ENCODE peak calls at places on chromosomes 2 and 18, in eight cellular contexts. O, L, Z, K, U, Y, B and V are unnamed samples.

GRCh38 chr2:96329416-96329815 is 4.3 kb downstream of the ITPRIPL1 start:
- DNase-seq in U (no peak), O (peak; percentile 59), Z (peak; percentile 74), L (peak; percentile 85), Y (no peak), K (no peak), B (no peak), V (no peak)

GRCh38 chr18:44733069-44733753 is 52.5 kb downstream of the SETBP1 start:
- DNase-seq in O (peak; percentile 52), L (peak; percentile 76), K (no peak), Y (peak; percentile 55), U (no peak), Z (peak; percentile 11), B (no peak), V (no peak)

GRCh38 chr18:50284226-50284885 is 3.0 kb upstream of the MBD1 start:
- DNase-seq in L (no peak), O (peak; percentile 77), Z (no peak), Y (no peak), U (no peak), B (no peak), K (no peak), V (no peak)

GRCh38 chr2:65353927-65354326 is 78.5 kb downstream of the SPRED2 start:
- DNase-seq in L (no peak), K (no peak), B (no peak), Z (no peak), Y (no peak), U (no peak), O (no peak), V (no peak)

GRCh38 chr18:79508565-79509535 is 113.1 kb downstream of the NFATC1 start:
- DNase-seq in O (no peak), B (no peak), Y (peak; percentile 26), L (no peak), U (no peak), K (no peak), Z (no peak), V (peak; percentile 22)

GRCh38 chr2:238274152-238274865 is 14.1 kb downstream of the PER2 start:
- DNase-seq in U (no peak), Z (no peak), K (no peak), O (no peak), Y (no peak), B (no peak), L (no peak), V (no peak)

GRCh38 chr2:126843046-126843445 is 55.6 kb upstream of the TEX51 start:
- DNase-seq in K (no peak), Y (no peak), O (no peak), B (no peak), U (no peak), L (no peak), Z (no peak), V (no peak)

GRCh38 chr2:14661163-14661562 is 28.6 kb downstream of the LRATD1 start:
- DNase-seq in O (no peak), B (no peak), Z (no peak), U (no peak), L (no peak), Y (no peak), K (no peak), V (no peak)

GRCh38 chr2:128233790-128234395 is 84.8 kb downstream of the HS6ST1 start:
- DNase-seq in Z (no peak), Y (no peak), L (no peak), U (no peak), B (no peak), O (no peak), K (no peak), V (no peak)
- TF ChIP-seq CTCF in Z (no peak), Y (no peak), L (peak; percentile 44), U (no peak), B (no peak), O (no peak), K (no peak), V (no peak)

DNA sequence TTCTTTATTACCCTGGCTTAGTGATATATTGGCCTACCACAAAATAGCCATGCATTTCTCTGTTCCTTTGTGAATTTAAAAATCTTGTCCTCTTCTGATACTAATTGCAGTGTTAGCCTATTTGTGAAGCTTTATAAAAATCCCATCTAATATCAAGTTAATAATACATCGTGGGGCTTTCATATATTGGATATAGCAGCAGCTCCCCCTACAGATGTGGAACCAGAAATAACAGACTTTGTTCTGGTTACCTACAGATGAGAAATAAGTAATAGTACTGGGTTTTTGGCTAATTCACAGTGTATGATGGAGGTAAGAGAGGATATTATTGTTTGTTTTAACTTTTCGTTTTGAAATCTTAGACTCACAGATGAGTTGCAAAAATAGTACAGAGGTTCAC is 1661.7 kb upstream of the PIK3C3 start:
- DNase-seq in K (no peak), Y (no peak), B (no peak), U (no peak), O (no peak), L (no peak), Z (no peak), V (no peak)
- TF ChIP-seq CTCF in K (no peak), Y (no peak), B (no peak), U (no peak), O (no peak), L (no peak), Z (no peak), V (no peak)

GRCh38 chr2:47260971-47261370 is 105.9 kb upstream of the STPG4 start:
- DNase-seq in U (no peak), Z (no peak), L (peak; percentile 96), O (no peak), B (no peak), Y (no peak), K (no peak), V (no peak)

GRCh38 chr2:47264183-47264582 is 109.1 kb upstream of the STPG4 start:
- DNase-seq in U (no peak), O (no peak), L (no peak), Z (no peak), B (no peak), Y (no peak), K (no peak), V (no peak)

GRCh38 chr2:47264686-47265085 is 109.6 kb upstream of the STPG4 start:
- DNase-seq in Z (no peak), B (no peak), L (no peak), Y (no peak), U (no peak), O (no peak), K (no peak), V (no peak)

GRCh38 chr2:47265158-47265557 is 110.0 kb upstream of the STPG4 start:
- DNase-seq in B (no peak), K (no peak), O (no peak), Y (no peak), U (no peak), L (no peak), Z (no peak), V (no peak)

DNA sequence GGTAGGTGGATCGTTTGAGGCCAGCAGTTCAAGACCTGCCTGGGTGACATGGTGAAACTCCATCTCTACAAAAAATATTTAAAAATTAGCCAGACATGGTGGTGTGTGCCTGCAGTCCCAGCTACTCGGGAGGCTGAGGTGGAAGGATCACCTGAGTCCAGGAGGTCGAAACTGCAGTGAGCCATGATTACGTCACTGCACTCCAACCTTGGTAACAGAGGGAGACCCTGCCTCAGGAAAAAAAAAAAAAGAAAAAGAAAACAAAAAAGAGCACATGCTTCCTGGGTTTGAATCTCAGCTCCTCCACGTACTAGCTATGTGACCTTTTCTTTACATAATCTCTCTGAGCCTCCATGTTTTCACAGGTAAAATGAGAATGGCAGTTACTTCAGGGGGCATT is 107.5 kb upstream of the STPG4 start:
- DNase-seq in B (no peak), O (no peak), K (no peak), Y (no peak), U (no peak), Z (no peak), L (peak; percentile 25), V (no peak)
- TF ChIP-seq CTCF in B (no peak), O (no peak), K (no peak), Y (no peak), U (no peak), Z (no peak), L (no peak), V (no peak)

DNA sequence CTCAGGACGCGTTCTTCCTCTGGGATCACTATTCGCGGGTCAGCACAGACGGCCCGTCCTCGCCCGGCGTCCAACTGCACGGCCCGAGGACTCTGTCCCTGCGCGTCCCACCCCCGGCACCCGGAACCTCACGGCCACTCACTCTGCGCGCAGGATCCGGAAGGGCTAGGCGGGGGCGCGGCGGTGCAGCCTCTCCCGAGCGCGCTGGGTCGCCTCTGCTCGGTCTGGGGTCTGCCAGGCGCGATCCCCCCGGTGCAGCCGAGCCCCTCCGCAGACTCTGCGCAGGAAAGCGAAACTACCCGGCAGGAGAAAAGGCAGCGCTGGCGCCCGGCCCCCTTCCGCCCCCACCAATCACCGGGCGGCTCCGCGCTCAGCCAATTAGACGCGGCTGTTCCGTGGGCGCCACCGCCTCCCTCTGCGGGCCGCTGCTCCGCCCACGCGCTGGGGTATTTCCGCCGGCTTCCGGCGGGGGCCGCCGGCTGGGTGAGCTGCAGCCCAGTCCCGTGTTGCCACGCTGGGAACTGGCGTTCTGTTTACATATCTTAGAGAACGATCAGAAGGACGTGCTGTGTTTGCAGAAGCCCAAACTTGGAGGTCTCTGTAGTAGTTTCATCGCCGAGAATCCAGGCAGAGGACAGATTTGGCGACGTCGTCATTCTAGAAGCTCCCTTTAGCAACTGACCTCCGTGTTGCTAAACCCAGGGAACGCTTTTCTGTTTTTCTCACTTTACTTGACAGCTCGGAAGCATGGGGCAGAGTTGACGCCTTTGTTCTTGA is at the start of gene STAT1:
- DNase-seq in Y (peak; percentile 89), L (peak; percentile 68), Z (peak; percentile 92), K (peak; percentile 95), U (peak; percentile 95), O (peak; percentile 92), B (peak; percentile 40), V (peak; percentile 75)
- TF ChIP-seq CTCF in Y (peak; percentile 10), L (no peak), Z (no peak), K (peak; percentile 9), U (peak; percentile 13), O (no peak), B (peak; percentile 9), V (no peak)

GRCh38 chr2:44195714-44196113 is 27.0 kb downstream of the PPM1B start:
- DNase-seq in O (no peak), U (no peak), Z (no peak), L (no peak), Y (no peak), K (no peak), B (no peak), V (no peak)

GRCh38 chr2:44192646-44193045 is 24.0 kb downstream of the PPM1B start:
- DNase-seq in L (no peak), U (no peak), Y (no peak), K (no peak), Z (no peak), O (no peak), B (no peak), V (no peak)

GRCh38 chr2:44189104-44189503 is 20.4 kb downstream of the PPM1B start:
- DNase-seq in O (no peak), K (no peak), L (no peak), B (no peak), Z (no peak), U (no peak), Y (no peak), V (no peak)

GRCh38 chr2:44188696-44189095 is 20.0 kb downstream of the PPM1B start:
- DNase-seq in Y (no peak), L (no peak), Z (no peak), B (no peak), U (no peak), O (no peak), K (no peak), V (no peak)

GRCh38 chr2:44191739-44192138 is 23.1 kb downstream of the PPM1B start:
- DNase-seq in Y (no peak), Z (no peak), L (no peak), K (no peak), O (no peak), U (no peak), B (no peak), V (no peak)
- TF ChIP-seq CTCF in Y (no peak), Z (no peak), L (no peak), K (no peak), O (no peak), U (no peak), B (no peak), V (no peak)